ENCODE peak calls at places on chromosomes 2 and 18, in five cellular contexts. C is fibroblast of lung, I is HepG2, O is A673, J is GM23338. M is an unnamed sample.

GRCh38 chr2:159695798-159696448 is 16.4 kb upstream of the MARCHF7 start:
- DNase-seq in C (no peak), I (no peak), O (no peak), J (no peak), M (no peak)

GRCh38 chr2:231614559-231615057 is 21.9 kb downstream of the TEX44 start:
- DNase-seq in C (no peak), I (no peak), O (no peak), J (no peak), M (no peak)

GRCh38 chr2:219332542-219332941 is at the start of gene RESP18:
- DNase-seq in C (no peak), I (no peak), O (no peak), J (peak), M (no peak)

GRCh38 chr18:8525692-8526091 is 83.5 kb upstream of the RAB12 start:
- DNase-seq in C (no peak), I (peak), O (no peak), J (peak), M (no peak)

GRCh38 chr2:44904578-44904977 is 36.9 kb upstream of the SIX3 start:
- DNase-seq in C (no peak), I (no peak), O (no peak), J (no peak), M (no peak)

GRCh38 chr2:159209341-159210306 is 76.9 kb downstream of the WDSUB1 start:
- DNase-seq in C (no peak), I (no peak), O (no peak), J (no peak), M (no peak)

GRCh38 chr18:63000839-63001238 is 285.5 kb downstream of the PHLPP1 start:
- DNase-seq in C (no peak), I (no peak), O (no peak), J (no peak), M (no peak)

GRCh38 chr18:22233271-22233670 is 63.9 kb downstream of the GATA6 start:
- DNase-seq in C (no peak), I (no peak), O (no peak), J (peak), M (no peak)

GRCh38 chr2:207530160-207531023 is 630 bp downstream of the CREB1 start:
- DNase-seq in C (peak), I (peak), O (peak), J (peak), M (no peak)

GRCh38 chr2:39584283-39584972 is 81.3 kb upstream of the TMEM178A start:
- DNase-seq in C (peak), I (no peak), O (no peak), J (no peak), M (peak)

GRCh38 chr2:104046466-104046865 is 807.4 kb upstream of the POU3F3 start:
- DNase-seq in C (no peak), I (no peak), O (no peak), J (no peak), M (no peak)

GRCh38 chr2:133158024-133158423 is 410.2 kb downstream of the NCKAP5 start:
- DNase-seq in C (no peak), I (peak), O (no peak), J (no peak), M (no peak)

GRCh38 chr2:174338626-174339570 is 4.1 kb downstream of the SP9 start:
- DNase-seq in C (no peak), I (no peak), O (no peak), J (peak), M (no peak)

GRCh38 chr2:101196220-101196661 is 45.1 kb upstream of the TBC1D8 start:
- DNase-seq in C (no peak), I (peak), O (no peak), J (no peak), M (no peak)

GRCh38 chr18:2824865-2825264 is 21.9 kb upstream of the EMILIN2 start:
- DNase-seq in C (no peak), I (no peak), O (no peak), J (no peak), M (no peak)

GRCh38 chr2:41853427-41854191 is 194.2 kb upstream of the PKDCC start:
- DNase-seq in C (peak), I (peak), O (peak), J (peak), M (peak)

GRCh38 chr2:182330451-182331325 is 96.1 kb downstream of the PDE1A start:
- DNase-seq in C (peak), I (no peak), O (no peak), J (no peak), M (peak)

GRCh38 chr2:66984864-66985263 is 412.3 kb upstream of the ETAA1 start:
- DNase-seq in C (no peak), I (no peak), O (no peak), J (no peak), M (no peak)

GRCh38 chr2:108640731-108641130 is 78.6 kb upstream of the RANBP2 start:
- DNase-seq in C (peak), I (no peak), O (no peak), J (no peak), M (peak)

GRCh38 chr18:58687871-58688308 is 16.6 kb downstream of the MALT1 start:
- DNase-seq in C (no peak), I (no peak), O (no peak), J (no peak), M (no peak)

DNA sequence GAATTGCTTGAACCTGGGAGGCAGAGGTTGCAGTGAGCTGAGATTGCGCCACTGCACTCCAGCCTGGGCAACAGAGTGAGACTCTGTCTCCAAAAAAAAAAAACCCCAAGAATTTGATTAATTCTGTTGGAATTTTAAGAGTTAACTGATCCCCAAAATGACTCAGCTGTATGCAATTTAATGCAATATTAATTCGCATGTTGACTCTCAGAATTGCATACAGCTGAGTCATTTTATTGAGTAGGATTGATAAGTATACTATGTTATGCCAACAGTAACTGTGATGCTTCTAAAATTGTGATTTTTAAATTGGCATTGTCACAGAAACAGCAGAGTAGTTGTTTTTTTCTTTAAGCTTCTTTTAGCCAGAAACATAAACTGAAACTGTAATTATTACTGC is 19.6 kb downstream of the MSH2 start:
- DNase-seq in C (peak), I (no peak), O (peak), J (no peak), M (peak)
- TF ChIP-seq EZH2 in C (no peak), I (no peak), O (no peak), J (no peak), M (no peak)

DNA sequence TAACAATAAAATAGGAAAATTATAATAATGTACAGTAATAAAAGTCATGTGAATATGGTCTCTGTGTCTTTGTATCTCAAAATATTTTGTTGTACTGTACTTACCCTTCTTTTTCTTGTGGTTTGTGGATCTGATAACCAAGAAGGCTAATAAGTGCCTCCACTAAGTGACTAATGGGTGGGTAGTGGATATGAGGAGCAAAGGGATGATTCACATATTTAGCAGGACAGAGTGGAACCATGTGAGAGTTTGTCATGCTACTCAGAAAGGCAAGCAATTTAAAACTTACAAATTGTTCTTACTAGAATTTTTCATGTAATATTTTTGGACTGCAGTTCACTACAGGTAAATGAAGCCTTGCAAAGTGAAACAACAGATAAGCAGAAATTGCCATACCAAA is 1241.2 kb upstream of the CDH2 start:
- DNase-seq in C (peak), I (no peak), O (no peak), J (no peak), M (peak)
- H3K27ac ChIP-seq in C (no peak), I (no peak), O (no peak), J (no peak), M (no peak)

DNA sequence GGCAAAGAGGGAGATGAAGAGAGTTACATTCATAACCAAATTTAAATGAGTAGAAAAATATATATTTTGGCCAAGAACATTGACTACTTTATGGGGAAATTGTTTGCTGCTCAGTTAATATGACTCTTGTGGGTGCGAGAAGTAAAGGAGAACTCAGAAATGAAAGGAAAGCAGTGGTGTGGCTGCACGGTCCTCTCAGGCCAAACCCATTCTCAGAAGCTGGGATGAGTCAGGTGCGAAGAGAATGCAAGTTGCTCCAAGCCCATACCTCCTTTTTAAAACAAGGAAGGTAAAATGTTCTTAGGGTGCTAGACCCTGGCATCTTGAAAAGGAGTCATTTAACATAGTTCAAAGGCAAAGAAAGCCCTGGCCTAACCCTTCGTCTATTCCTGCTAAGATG is 258.6 kb downstream of the RAD51AP2 start:
- DNase-seq in C (no peak), I (no peak), O (no peak), J (no peak), M (no peak)
- TF ChIP-seq EZH2 in C (no peak), I (no peak), O (no peak), J (no peak), M (no peak)

DNA sequence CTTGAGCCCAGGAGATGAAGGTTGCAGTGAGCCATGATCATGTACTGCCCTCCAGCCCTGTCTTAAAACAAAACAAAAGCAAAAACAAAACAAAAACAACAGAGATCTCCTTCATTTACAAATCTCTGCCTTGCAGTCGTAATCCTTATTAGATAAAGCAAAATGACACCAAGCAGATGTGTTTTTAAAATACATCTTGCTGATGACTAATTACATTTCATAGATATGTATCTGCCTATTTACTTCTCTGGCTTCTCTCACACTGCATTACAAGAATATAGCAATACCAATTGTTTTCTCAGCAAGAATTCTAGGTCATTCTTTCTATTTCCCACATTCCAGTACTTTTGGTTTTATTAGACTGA is 22.8 kb downstream of the NFE2L2 start:
- DNase-seq in C (no peak), I (no peak), O (no peak), J (no peak), M (peak)
- H3K27ac ChIP-seq in C (peak), I (peak), O (peak), J (peak), M (peak)

GRCh38 chr2:127403460-127403859 is 14.8 kb upstream of the PROC start:
- DNase-seq in C (no peak), I (no peak), O (no peak), J (no peak), M (no peak)
- TF ChIP-seq EZH2 in C (no peak), I (no peak), O (no peak), J (no peak), M (no peak)

GRCh38 chr2:19990416-19990728 is 467 bp upstream of the WDR35 start:
- DNase-seq in C (peak), I (no peak), O (no peak), J (no peak), M (no peak)
- H3K27ac ChIP-seq in C (peak), I (peak), O (peak), J (peak), M (no peak)

DNA sequence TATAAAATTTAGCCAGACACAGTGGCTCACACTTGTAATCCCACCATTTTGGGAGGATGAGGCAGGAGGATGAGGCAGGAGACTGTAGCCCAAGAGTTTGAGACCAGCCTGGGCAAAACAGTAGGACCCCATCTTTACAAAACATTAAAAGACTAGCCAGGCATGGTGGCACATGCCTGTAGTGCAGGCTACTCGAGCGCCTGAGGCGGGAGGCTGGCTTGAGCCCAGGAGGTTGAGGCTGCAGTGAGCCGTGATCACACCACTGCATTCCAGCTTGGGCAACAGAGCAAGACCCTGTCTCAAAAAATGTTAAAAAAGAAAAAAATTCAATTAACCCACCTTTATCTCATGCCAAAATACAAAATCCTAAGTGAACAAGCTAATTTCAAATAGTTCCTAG is 4.0 kb downstream of the REV1 start:
- DNase-seq in C (no peak), I (no peak), O (no peak), J (peak), M (no peak)
- TF ChIP-seq EZH2 in C (no peak), I (no peak), O (no peak), J (no peak), M (no peak)

GRCh38 chr2:122105885-122106221 is 350.4 kb downstream of the TSN start:
- DNase-seq in C (no peak), I (no peak), O (peak), J (no peak), M (peak)

GRCh38 chr2:122100371-122101150 is 345.1 kb downstream of the TSN start:
- DNase-seq in C (peak), I (no peak), O (no peak), J (peak), M (peak)

GRCh38 chr2:122101319-122101718 is 345.9 kb downstream of the TSN start:
- DNase-seq in C (no peak), I (no peak), O (no peak), J (no peak), M (no peak)

GRCh38 chr2:122108186-122108585 is 352.7 kb downstream of the TSN start:
- DNase-seq in C (no peak), I (no peak), O (no peak), J (no peak), M (no peak)

DNA sequence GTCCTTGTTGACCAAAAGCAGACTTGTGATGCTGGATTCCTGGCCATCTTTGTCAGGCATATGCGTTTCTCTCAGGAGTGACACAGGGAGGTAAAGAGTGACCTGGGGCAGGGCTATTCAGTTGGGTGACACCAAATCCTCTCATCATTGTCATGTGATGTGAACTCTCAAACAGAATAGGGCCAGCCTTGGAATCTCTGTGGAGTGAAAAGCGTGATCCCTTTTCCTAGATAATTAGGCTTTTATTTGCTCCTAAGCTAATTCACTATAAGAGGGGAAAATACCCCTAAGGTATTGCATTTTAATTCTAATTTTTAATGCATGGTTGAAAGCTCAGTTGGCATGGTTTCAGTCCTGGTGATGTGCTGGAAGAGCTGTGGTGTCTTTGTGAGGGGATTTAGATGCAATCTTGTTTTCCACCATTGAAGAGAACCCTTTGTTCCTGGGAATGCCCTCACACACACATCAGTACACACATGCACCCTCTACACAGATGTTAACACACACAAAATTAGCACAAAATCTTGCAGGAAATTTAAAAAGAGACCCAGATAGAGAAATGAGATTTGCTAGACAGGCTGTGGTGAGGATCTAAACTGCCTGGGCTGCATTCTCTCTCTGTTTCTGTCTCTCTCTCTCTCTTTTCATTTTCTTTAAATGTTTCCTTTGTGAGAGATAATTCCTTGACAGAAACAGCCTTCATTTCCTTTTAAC is 349.9 kb downstream of the TSN start:
- DNase-seq in C (no peak), I (no peak), O (no peak), J (no peak), M (no peak)
- H3K27ac ChIP-seq in C (no peak), I (no peak), O (peak), J (no peak), M (no peak)

GRCh38 chr2:10912076-10912731 is 470 bp downstream of the KCNF1 start:
- DNase-seq in C (no peak), I (no peak), O (no peak), J (peak), M (no peak)

GRCh38 chr2:10909996-10910341 is 1.8 kb upstream of the KCNF1 start:
- DNase-seq in C (no peak), I (no peak), O (no peak), J (no peak), M (no peak)

GRCh38 chr2:10910625-10911024 is 1.1 kb upstream of the KCNF1 start:
- DNase-seq in C (no peak), I (no peak), O (no peak), J (no peak), M (no peak)

GRCh38 chr2:10912796-10913445 is 1.2 kb downstream of the KCNF1 start:
- DNase-seq in C (no peak), I (no peak), O (no peak), J (no peak), M (no peak)

GRCh38 chr2:10911291-10912075 is at the start of gene KCNF1:
- DNase-seq in C (peak), I (peak), O (peak), J (peak), M (peak)
- TF ChIP-seq EZH2 in C (peak), I (peak), O (no peak), J (peak), M (no peak)